ENCODE peak calls at places on chromosome 9, in six cellular contexts. One of them, this sample, is unnamed.

GRCh38 chr9:27679338-27679737 is 106.1 kb upstream of the C9orf72 start:
- DNase-seq in IMR-90: no peak
- DNase-seq in tibial nerve: no peak
- DNase-seq in thyroid gland: no peak
- DNase-seq in upper lobe of left lung: no peak
- DNase-seq in stomach: no peak
- DNase-seq in this sample: no peak

GRCh38 chr9:86500031-86500430 is 145.8 kb upstream of the TUT7 start:
- DNase-seq in IMR-90: peak
- DNase-seq in tibial nerve: no peak
- DNase-seq in thyroid gland: no peak
- DNase-seq in upper lobe of left lung: no peak
- DNase-seq in stomach: no peak
- DNase-seq in this sample: no peak

GRCh38 chr9:16126042-16126441 is 573.2 kb downstream of the CCDC171 start:
- DNase-seq in IMR-90: peak
- DNase-seq in tibial nerve: no peak
- DNase-seq in thyroid gland: no peak
- DNase-seq in upper lobe of left lung: no peak
- DNase-seq in stomach: no peak
- DNase-seq in this sample: no peak

GRCh38 chr9:31336391-31336790 is 1048.1 kb upstream of the ACO1 start:
- DNase-seq in IMR-90: no peak
- DNase-seq in tibial nerve: no peak
- DNase-seq in thyroid gland: no peak
- DNase-seq in upper lobe of left lung: no peak
- DNase-seq in stomach: no peak
- DNase-seq in this sample: no peak

GRCh38 chr9:81879501-81879916 is 48.7 kb upstream of the SPATA31D4 start:
- DNase-seq in IMR-90: peak
- DNase-seq in tibial nerve: no peak
- DNase-seq in thyroid gland: no peak
- DNase-seq in upper lobe of left lung: no peak
- DNase-seq in stomach: no peak
- DNase-seq in this sample: no peak

GRCh38 chr9:131545003-131545785 is at the start of gene PRRT1B:
- DNase-seq in IMR-90: no peak
- DNase-seq in tibial nerve: no peak
- DNase-seq in thyroid gland: peak
- DNase-seq in upper lobe of left lung: peak
- DNase-seq in stomach: peak
- DNase-seq in this sample: no peak

GRCh38 chr9:128898845-128899565 is 17.1 kb downstream of the LRRC8A start:
- DNase-seq in IMR-90: no peak
- DNase-seq in tibial nerve: no peak
- DNase-seq in thyroid gland: no peak
- DNase-seq in upper lobe of left lung: no peak
- DNase-seq in stomach: no peak
- DNase-seq in this sample: no peak

GRCh38 chr9:127854169-127854833 is at the start of gene ENG:
- DNase-seq in IMR-90: peak
- DNase-seq in tibial nerve: peak
- DNase-seq in thyroid gland: peak
- DNase-seq in upper lobe of left lung: peak
- DNase-seq in stomach: peak
- DNase-seq in this sample: peak

GRCh38 chr9:69622664-69623063 is 49.5 kb downstream of the APBA1 start:
- DNase-seq in IMR-90: peak
- DNase-seq in tibial nerve: no peak
- DNase-seq in thyroid gland: no peak
- DNase-seq in upper lobe of left lung: no peak
- DNase-seq in stomach: no peak
- DNase-seq in this sample: no peak

GRCh38 chr9:128552153-128552743 is at the start of gene SPTAN1:
- DNase-seq in IMR-90: peak
- DNase-seq in tibial nerve: peak
- DNase-seq in thyroid gland: peak
- DNase-seq in upper lobe of left lung: peak
- DNase-seq in stomach: peak
- DNase-seq in this sample: peak

GRCh38 chr9:108672475-108673065 is 183.2 kb downstream of the ACTL7B start:
- DNase-seq in IMR-90: no peak
- DNase-seq in tibial nerve: no peak
- DNase-seq in thyroid gland: no peak
- DNase-seq in upper lobe of left lung: no peak
- DNase-seq in stomach: no peak
- DNase-seq in this sample: peak

GRCh38 chr9:95634581-95634980 is 117.8 kb upstream of the PTCH1 start:
- DNase-seq in IMR-90: no peak
- DNase-seq in tibial nerve: no peak
- DNase-seq in thyroid gland: no peak
- DNase-seq in upper lobe of left lung: no peak
- DNase-seq in stomach: no peak
- DNase-seq in this sample: no peak

GRCh38 chr9:74521009-74521408 is 23.9 kb downstream of the RORB start:
- DNase-seq in IMR-90: no peak
- DNase-seq in tibial nerve: no peak
- DNase-seq in thyroid gland: no peak
- DNase-seq in upper lobe of left lung: no peak
- DNase-seq in stomach: no peak
- DNase-seq in this sample: no peak

GRCh38 chr9:95438958-95439357 is 77.8 kb downstream of the PTCH1 start:
- DNase-seq in IMR-90: no peak
- DNase-seq in tibial nerve: no peak
- DNase-seq in thyroid gland: no peak
- DNase-seq in upper lobe of left lung: no peak
- DNase-seq in stomach: no peak
- DNase-seq in this sample: no peak

DNA sequence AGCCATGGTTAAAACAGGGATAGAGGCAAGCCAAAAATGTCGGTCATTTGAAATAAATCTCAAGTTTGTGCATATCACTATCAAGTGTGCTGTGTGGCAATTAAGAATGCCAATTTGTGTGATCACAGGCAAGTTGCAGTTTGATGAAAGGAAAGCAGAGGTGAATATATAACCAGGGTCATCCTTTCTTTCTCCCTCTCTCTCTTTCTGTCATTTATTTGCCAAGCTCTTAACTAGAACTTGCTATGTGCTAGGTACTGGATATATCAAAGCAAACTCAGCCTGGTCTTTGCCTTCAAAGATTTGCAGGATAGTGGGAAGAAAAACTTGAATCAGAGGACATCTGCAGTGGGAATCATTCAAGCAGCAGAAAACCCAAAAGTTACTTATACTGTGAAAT is 22.0 kb downstream of the PDCD1LG2 start:
- DNase-seq in IMR-90: no peak
- DNase-seq in tibial nerve: no peak
- DNase-seq in thyroid gland: no peak
- DNase-seq in upper lobe of left lung: no peak
- DNase-seq in stomach: no peak
- DNase-seq in this sample: no peak
- H3K4me3 ChIP-seq in IMR-90: no peak
- H3K4me3 ChIP-seq in tibial nerve: no peak
- H3K4me3 ChIP-seq in thyroid gland: no peak
- H3K4me3 ChIP-seq in upper lobe of left lung: no peak
- H3K4me3 ChIP-seq in stomach: no peak
- H3K4me3 ChIP-seq in this sample: no peak

DNA sequence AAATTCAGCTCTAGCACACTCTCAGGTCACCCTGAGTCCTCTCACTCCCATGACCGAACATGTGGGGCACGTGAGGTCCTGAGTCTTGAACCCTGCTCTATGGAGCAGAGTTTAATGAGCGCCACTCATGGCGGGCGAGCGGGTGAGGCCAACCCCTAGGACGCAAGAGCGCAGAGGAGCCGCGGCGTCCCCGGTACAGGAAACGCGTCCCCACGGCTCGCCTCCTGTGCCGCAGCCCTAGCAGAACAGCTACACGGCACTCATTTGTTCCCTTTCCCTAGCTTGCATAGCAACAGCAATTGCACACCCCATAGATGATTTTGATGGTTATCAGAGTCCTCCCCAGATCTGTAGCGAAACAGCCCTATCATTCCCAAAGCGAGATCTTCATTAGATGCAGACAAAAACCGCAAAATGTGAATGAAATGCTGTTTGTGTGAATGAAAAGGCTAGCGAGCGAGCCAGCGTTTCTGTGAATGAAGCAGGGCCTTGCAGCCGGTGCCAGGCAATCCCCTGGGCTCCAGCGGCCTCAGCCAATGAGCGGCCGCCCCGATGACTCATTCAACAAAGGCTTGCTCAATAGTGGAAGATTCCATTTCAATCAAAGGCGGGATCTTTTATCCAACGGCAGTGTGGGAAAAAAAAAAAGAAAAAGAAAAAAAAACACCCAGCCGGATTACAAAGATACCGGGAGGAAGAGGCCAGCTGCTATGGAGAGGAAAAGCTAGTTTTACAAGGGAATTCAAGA is 1.5 kb upstream of the SHC3 start:
- DNase-seq in IMR-90: peak
- DNase-seq in tibial nerve: peak
- DNase-seq in thyroid gland: peak
- DNase-seq in upper lobe of left lung: peak
- DNase-seq in stomach: peak
- DNase-seq in this sample: peak
- TF ChIP-seq POLR2A in IMR-90: peak
- TF ChIP-seq POLR2A in tibial nerve: peak
- TF ChIP-seq POLR2A in thyroid gland: no peak
- TF ChIP-seq POLR2A in upper lobe of left lung: no peak
- TF ChIP-seq POLR2A in stomach: peak
- TF ChIP-seq POLR2A in this sample: no peak

DNA sequence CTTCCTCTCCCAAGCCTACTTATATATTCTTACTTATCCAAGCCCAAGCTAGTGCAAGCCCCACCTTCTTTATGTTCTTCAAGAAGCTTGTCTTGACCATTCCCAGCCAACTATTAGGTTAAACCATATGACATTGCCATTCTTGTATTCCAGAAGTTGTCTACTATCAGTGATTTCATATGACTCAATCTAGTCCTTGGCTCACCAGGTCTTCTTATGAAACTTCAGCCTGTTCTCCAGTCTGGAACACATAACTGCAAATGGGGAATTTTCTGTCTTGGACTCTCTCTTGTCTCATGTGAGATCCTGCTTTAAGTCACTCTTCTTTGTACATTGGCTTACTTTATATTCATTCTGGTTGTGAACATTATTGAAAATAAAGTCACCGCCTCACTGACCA is 130.7 kb downstream of the TTLL11 start:
- DNase-seq in IMR-90: peak
- DNase-seq in tibial nerve: no peak
- DNase-seq in thyroid gland: no peak
- DNase-seq in upper lobe of left lung: no peak
- DNase-seq in stomach: no peak
- DNase-seq in this sample: no peak
- H3K4me3 ChIP-seq in IMR-90: no peak
- H3K4me3 ChIP-seq in tibial nerve: no peak
- H3K4me3 ChIP-seq in thyroid gland: no peak
- H3K4me3 ChIP-seq in upper lobe of left lung: no peak
- H3K4me3 ChIP-seq in stomach: no peak
- H3K4me3 ChIP-seq in this sample: no peak

DNA sequence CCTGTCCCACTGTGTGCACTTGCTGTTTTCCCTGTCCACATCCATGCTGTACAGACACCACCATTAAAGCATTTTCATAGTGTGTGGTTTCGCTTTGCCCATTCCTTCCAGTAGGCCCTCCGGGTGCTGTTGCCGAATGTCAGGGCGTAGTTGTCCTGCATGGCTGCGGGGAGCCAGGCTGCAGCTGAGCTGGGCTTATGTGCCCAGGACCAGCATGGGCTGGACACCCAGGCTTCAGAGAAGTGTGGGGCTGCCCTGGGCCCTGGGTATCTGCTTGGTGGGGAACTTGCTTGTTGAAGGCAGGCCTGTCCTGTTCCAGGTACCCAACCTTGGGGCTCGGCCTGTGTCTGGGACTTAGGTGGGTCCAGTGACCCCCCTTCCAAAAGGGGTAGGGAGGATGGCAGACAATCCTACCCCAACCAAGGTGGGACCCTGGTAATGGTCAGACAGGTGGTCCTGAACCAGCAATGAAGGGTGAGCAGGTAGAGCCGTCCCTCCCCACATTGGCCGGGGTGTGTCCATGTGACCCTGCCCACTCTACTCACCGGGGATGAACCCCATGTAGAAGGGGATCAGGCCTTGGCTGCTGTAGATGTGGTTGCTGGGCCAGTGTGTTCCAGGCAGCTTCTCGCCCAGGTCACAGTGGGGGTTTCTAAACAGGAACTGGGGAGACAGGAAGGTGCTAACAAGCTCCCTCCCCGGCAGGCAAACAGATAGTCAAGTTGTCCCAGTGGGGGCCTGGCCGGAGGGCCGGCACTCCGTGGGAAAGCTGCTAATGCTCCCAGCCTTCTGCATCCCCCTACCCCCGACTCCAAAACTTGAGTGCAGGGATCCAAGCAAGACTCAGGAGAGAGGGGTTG is 2.8 kb downstream of the TUBB4B start:
- DNase-seq in IMR-90: no peak
- DNase-seq in tibial nerve: no peak
- DNase-seq in thyroid gland: no peak
- DNase-seq in upper lobe of left lung: peak
- DNase-seq in stomach: no peak
- DNase-seq in this sample: no peak
- TF ChIP-seq POLR2A in IMR-90: no peak
- TF ChIP-seq POLR2A in tibial nerve: no peak
- TF ChIP-seq POLR2A in thyroid gland: no peak
- TF ChIP-seq POLR2A in upper lobe of left lung: no peak
- TF ChIP-seq POLR2A in stomach: no peak
- TF ChIP-seq POLR2A in this sample: no peak

GRCh38 chr9:77648458-77649108 is 461 bp upstream of the GNA14 start:
- DNase-seq in IMR-90: no peak
- DNase-seq in tibial nerve: no peak
- DNase-seq in thyroid gland: peak
- DNase-seq in upper lobe of left lung: peak
- DNase-seq in stomach: peak
- DNase-seq in this sample: peak
- H3K4me3 ChIP-seq in IMR-90: peak
- H3K4me3 ChIP-seq in tibial nerve: peak
- H3K4me3 ChIP-seq in thyroid gland: peak
- H3K4me3 ChIP-seq in upper lobe of left lung: peak
- H3K4me3 ChIP-seq in stomach: peak
- H3K4me3 ChIP-seq in this sample: peak

This sample was measured in lower leg skin.